ENCODE peak calls at places on chromosomes 2 and 18, in six cellular contexts. T is spleen, V is prostate gland, L is tibial nerve, U is ovary, R is DND-41. P is an unnamed sample.

GRCh38 chr18:79680100-79680879 is 687 bp downstream of the CTDP1 start:
- DNase-seq in T (peak; percentile 93), V (peak; percentile 43), L (no peak), U (peak; percentile 60), R (peak; percentile 58), P (no peak)

GRCh38 chr2:234268314-234268713 is 217.8 kb downstream of the SPP2 start:
- DNase-seq in T (no peak), V (no peak), L (no peak), U (no peak), R (no peak), P (no peak)

GRCh38 chr18:62781262-62781661 is 65.9 kb downstream of the PHLPP1 start:
- DNase-seq in T (no peak), V (no peak), L (no peak), U (no peak), R (no peak), P (no peak)

GRCh38 chr2:103445356-103445755 is 683.5 kb downstream of the TMEM182 start:
- DNase-seq in T (no peak), V (no peak), L (no peak), U (no peak), R (no peak), P (no peak)

GRCh38 chr2:189115126-189115525 is 64.4 kb downstream of the COL5A2 start:
- DNase-seq in T (no peak), V (no peak), L (no peak), U (no peak), R (no peak), P (no peak)

GRCh38 chr18:26702023-26702422 is 153.7 kb upstream of the KCTD1 start:
- DNase-seq in T (no peak), V (no peak), L (no peak), U (no peak), R (peak; percentile 87), P (no peak)

GRCh38 chr2:226190479-226191252 is 609.0 kb downstream of the IRS1 start:
- DNase-seq in T (no peak), V (no peak), L (no peak), U (no peak), R (no peak), P (no peak)

GRCh38 chr18:36576339-36576738 is 252.5 kb downstream of the TPGS2 start:
- DNase-seq in T (no peak), V (no peak), L (no peak), U (no peak), R (no peak), P (no peak)

GRCh38 chr2:233012301-233012971 is 620 bp downstream of the NGEF start:
- DNase-seq in T (peak; percentile 62), V (no peak), L (no peak), U (no peak), R (no peak), P (no peak)

GRCh38 chr2:231162036-231162345 is 36.4 kb upstream of the ARMC9 start:
- DNase-seq in T (no peak), V (no peak), L (no peak), U (no peak), R (no peak), P (no peak)

GRCh38 chr2:133063792-133064191 is 393.8 kb upstream of the LYPD1 start:
- DNase-seq in T (no peak), V (no peak), L (no peak), U (peak; percentile 15), R (peak; percentile 42), P (no peak)

GRCh38 chr2:157264099-157264498 is 6.6 kb downstream of the GALNT5 start:
- DNase-seq in T (no peak), V (no peak), L (no peak), U (no peak), R (no peak), P (no peak)

GRCh38 chr2:74587664-74588277 is 33.3 kb downstream of the DOK1 start:
- DNase-seq in T (no peak), V (peak; percentile 63), L (peak; percentile 45), U (peak; percentile 64), R (peak; percentile 74), P (peak; percentile 45)

GRCh38 chr2:644871-645270 is 32.3 kb downstream of the TMEM18 start:
- DNase-seq in T (no peak), V (no peak), L (no peak), U (no peak), R (no peak), P (no peak)

GRCh38 chr18:47936975-47937374 is 6.5 kb upstream of the SMAD2 start:
- DNase-seq in T (no peak), V (no peak), L (no peak), U (no peak), R (peak; percentile 84), P (no peak)

GRCh38 chr2:174263989-174264388 is 15.7 kb upstream of the OLA1 start:
- DNase-seq in T (no peak), V (no peak), L (no peak), U (no peak), R (no peak), P (no peak)

GRCh38 chr18:24068945-24069693 is 54.6 kb downstream of the TTC39C start:
- DNase-seq in T (no peak), V (no peak), L (no peak), U (no peak), R (no peak), P (no peak)

GRCh38 chr18:4125246-4125938 is 329.7 kb downstream of the DLGAP1 start:
- DNase-seq in T (no peak), V (no peak), L (no peak), U (no peak), R (no peak), P (no peak)

GRCh38 chr18:35267161-35267651 is 22.8 kb downstream of the ZSCAN30 start:
- DNase-seq in T (peak; percentile 93), V (peak; percentile 53), L (peak; percentile 39), U (peak; percentile 86), R (peak; percentile 74), P (peak; percentile 55)

GRCh38 chr18:73842795-73843394 is 304.7 kb downstream of the FBXO15 start:
- DNase-seq in T (no peak), V (peak; percentile 35), L (peak; percentile 30), U (peak; percentile 23), R (peak; percentile 58), P (peak; percentile 5)

GRCh38 chr2:211035548-211036185 is 479.3 kb downstream of the CPS1 start:
- DNase-seq in T (no peak), V (no peak), L (no peak), U (no peak), R (no peak), P (no peak)

GRCh38 chr2:223041527-223042109 is 10.4 kb upstream of the KCNE4 start:
- DNase-seq in T (no peak), V (no peak), L (peak; percentile 54), U (peak; percentile 65), R (peak; percentile 33), P (no peak)

GRCh38 chr2:224883172-224883516 is 159.1 kb downstream of the DOCK10 start:
- DNase-seq in T (no peak), V (no peak), L (no peak), U (no peak), R (no peak), P (no peak)

GRCh38 chr2:166211079-166211478 is 83.3 kb upstream of the SCN1A start:
- DNase-seq in T (no peak), V (no peak), L (no peak), U (no peak), R (no peak), P (no peak)

GRCh38 chr2:61762292-61762691 is 91.6 kb downstream of the FAM161A start:
- DNase-seq in T (no peak), V (no peak), L (no peak), U (no peak), R (no peak), P (no peak)

GRCh38 chr2:113978524-113979171 is 88.8 kb downstream of the ACTR3 start:
- DNase-seq in T (no peak), V (no peak), L (no peak), U (no peak), R (no peak), P (no peak)

GRCh38 chr2:113977660-113978523 is 88.0 kb downstream of the ACTR3 start:
- DNase-seq in T (no peak), V (no peak), L (no peak), U (no peak), R (no peak), P (no peak)

GRCh38 chr2:113979172-113980128 is 89.6 kb downstream of the ACTR3 start:
- DNase-seq in T (peak; percentile 82), V (no peak), L (no peak), U (peak; percentile 18), R (peak; percentile 9), P (peak; percentile 17)

GRCh38 chr2:113976277-113976928 is 86.5 kb downstream of the ACTR3 start:
- DNase-seq in T (no peak), V (no peak), L (no peak), U (no peak), R (no peak), P (no peak)

GRCh38 chr2:113977060-113977659 is 87.3 kb downstream of the ACTR3 start:
- DNase-seq in T (no peak), V (no peak), L (no peak), U (no peak), R (no peak), P (no peak)
- H3K27ac ChIP-seq in T (no peak overlapping the region), V (no peak overlapping the region), L (no peak overlapping the region), U (no peak overlapping the region), R (no peak overlapping the region), P (no peak overlapping the region)

DNA sequence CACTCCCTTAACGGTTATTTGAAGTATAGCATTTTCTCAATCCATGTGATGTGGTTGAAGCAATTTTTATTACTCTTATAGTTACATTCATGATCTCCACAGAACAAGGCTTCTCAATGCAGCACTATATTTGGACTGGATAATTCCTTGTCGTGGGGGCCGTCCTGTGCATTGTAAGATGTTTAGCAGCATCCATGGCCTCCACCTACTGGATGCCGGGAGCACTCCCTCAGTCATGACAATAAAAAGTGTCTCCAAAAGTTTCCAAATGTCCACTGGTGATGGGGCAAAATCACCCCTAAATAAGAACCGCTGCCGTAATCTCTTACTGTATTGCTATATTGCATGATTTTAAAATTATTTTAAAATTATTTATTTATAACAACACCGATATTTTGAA is 110.6 kb upstream of the DDX18 start:
- DNase-seq in T (no peak), V (no peak), L (no peak), U (no peak), R (no peak), P (no peak)
- TF ChIP-seq CTCF in T (no peak), V (no peak), L (no peak), U (no peak), R (no peak), P (no peak)

GRCh38 chr2:148257276-148257675 is 236.4 kb downstream of the MBD5 start:
- DNase-seq in T (no peak), V (no peak), L (no peak), U (no peak), R (no peak), P (no peak)
- H3K9me3 ChIP-seq in T (peaks cover 24% of the 10 kb centered on the region), V (no peaks in the 10 kb centered on the region), L (no peaks in the 10 kb centered on the region), U (no peaks in the 10 kb centered on the region), R (peaks cover 70% of the 10 kb centered on the region), P (peaks cover 23% of the 10 kb centered on the region)

GRCh38 chr2:239234151-239234825 is 166.5 kb downstream of the HDAC4 start:
- DNase-seq in T (no peak), V (no peak), L (no peak), U (no peak), R (no peak), P (no peak)
- H3K27ac ChIP-seq in T (no peak overlapping the region), V (peak overlapping the region; percentile 27), L (no peak overlapping the region), U (no peak overlapping the region), R (no peak overlapping the region), P (no peak overlapping the region)